ENCODE peak calls at places on chromosomes 12 and 14, in nine cellular contexts. H is GM23338, W is GM12878, A is spleen, G is K562, J is breast epithelium, Z is HL-60, C is Panc1, Y is HCT116. K is an unnamed sample.
A peak's percentile ranks its signal among the peaks of the same experiment; 100 is the strongest.

GRCh38 chr12:12788675-12789368 is 3.4 kb downstream of the APOLD1 start:
- DNase-seq in J (peak; percentile 64), H (peak; percentile 90), W (no peak), G (peak; percentile 48), Y (peak; percentile 78), A (no peak), C (no peak), Z (peak; percentile 78), K (peak; percentile 67)

GRCh38 chr14:90061849-90062794 is at the start of gene KCNK13:
- DNase-seq in H (peak; percentile 72), Y (no peak), C (no peak), A (no peak), J (no peak), W (no peak), G (no peak), Z (no peak), K (no peak)

GRCh38 chr12:120689397-120690082 is 2.6 kb downstream of the MLEC start:
- DNase-seq in Y (no peak), A (no peak), W (no peak), G (no peak), J (no peak), Z (no peak), H (peak; percentile 69), C (no peak), K (no peak)

GRCh38 chr14:95818581-95818980 is 58.1 kb upstream of the TUNAR start:
- DNase-seq in C (no peak), W (no peak), Y (no peak), H (no peak), A (no peak), J (no peak), Z (no peak), G (no peak), K (no peak)

GRCh38 chr12:22287056-22287455 is 47.5 kb downstream of the ST8SIA1 start:
- DNase-seq in C (no peak), G (no peak), H (no peak), Y (no peak), A (no peak), Z (no peak), J (no peak), W (no peak), K (no peak)

GRCh38 chr14:81931828-81932227 is 398.2 kb upstream of the SEL1L start:
- DNase-seq in J (no peak), Z (no peak), A (no peak), G (no peak), C (no peak), W (no peak), H (no peak), Y (no peak), K (no peak)

GRCh38 chr14:29738950-29739349 is 188.7 kb downstream of the PRKD1 start:
- DNase-seq in J (no peak), C (no peak), Y (no peak), A (no peak), Z (no peak), H (peak; percentile 27), W (no peak), G (no peak), K (no peak)

GRCh38 chr12:54397157-54397556 is 12.6 kb upstream of the ZNF385A start:
- DNase-seq in A (no peak), W (no peak), H (no peak), G (no peak), Y (no peak), Z (no peak), J (no peak), C (no peak), K (no peak)

GRCh38 chr14:73500360-73500759 is 9.6 kb downstream of the RIOX1 start:
- DNase-seq in H (no peak), G (no peak), C (no peak), A (no peak), W (no peak), Z (no peak), Y (peak; percentile 6), J (no peak), K (no peak)

GRCh38 chr12:114025935-114026334 is 59.8 kb upstream of the RBM19 start:
- DNase-seq in Z (no peak), W (no peak), Y (no peak), G (no peak), J (no peak), C (no peak), H (no peak), A (no peak), K (no peak)

GRCh38 chr12:121812921-121813896 is 9.4 kb downstream of the SETD1B start:
- DNase-seq in C (no peak), Z (peak; percentile 72), G (peak; percentile 37), W (no peak), Y (no peak), A (peak; percentile 78), J (no peak), H (no peak), K (no peak)

GRCh38 chr12:121813951-121814350 is 10.1 kb downstream of the SETD1B start:
- DNase-seq in Y (no peak), W (no peak), G (no peak), C (no peak), Z (no peak), H (no peak), J (no peak), A (peak; percentile 72), K (no peak)

GRCh38 chr12:121811434-121812319 is 7.9 kb downstream of the SETD1B start:
- DNase-seq in Y (no peak), W (no peak), J (no peak), G (peak; percentile 81), C (no peak), Z (peak; percentile 86), H (peak; percentile 92), A (peak; percentile 94), K (no peak)

GRCh38 chr12:121810833-121811433 is 7.1 kb downstream of the SETD1B start:
- DNase-seq in W (no peak), H (no peak), Z (peak; percentile 65), C (no peak), J (no peak), Y (no peak), G (no peak), A (no peak), K (no peak)

GRCh38 chr12:121812320-121812871 is 8.6 kb downstream of the SETD1B start:
- DNase-seq in A (peak; percentile 90), Y (no peak), Z (peak; percentile 73), H (peak; percentile 89), C (no peak), J (peak; percentile 81), G (peak; percentile 91), W (no peak), K (no peak)
- H3K27ac ChIP-seq in A (peak overlapping the region; percentile 60), Y (peak overlapping the region; percentile 53), Z (peak overlapping the region; percentile 80), H (peak overlapping the region; percentile 94), C (peak overlapping the region; percentile 76), J (peak overlapping the region; percentile 59), G (peak overlapping the region; percentile 18), W (no peak overlapping the region), K (no peak overlapping the region)

DNA sequence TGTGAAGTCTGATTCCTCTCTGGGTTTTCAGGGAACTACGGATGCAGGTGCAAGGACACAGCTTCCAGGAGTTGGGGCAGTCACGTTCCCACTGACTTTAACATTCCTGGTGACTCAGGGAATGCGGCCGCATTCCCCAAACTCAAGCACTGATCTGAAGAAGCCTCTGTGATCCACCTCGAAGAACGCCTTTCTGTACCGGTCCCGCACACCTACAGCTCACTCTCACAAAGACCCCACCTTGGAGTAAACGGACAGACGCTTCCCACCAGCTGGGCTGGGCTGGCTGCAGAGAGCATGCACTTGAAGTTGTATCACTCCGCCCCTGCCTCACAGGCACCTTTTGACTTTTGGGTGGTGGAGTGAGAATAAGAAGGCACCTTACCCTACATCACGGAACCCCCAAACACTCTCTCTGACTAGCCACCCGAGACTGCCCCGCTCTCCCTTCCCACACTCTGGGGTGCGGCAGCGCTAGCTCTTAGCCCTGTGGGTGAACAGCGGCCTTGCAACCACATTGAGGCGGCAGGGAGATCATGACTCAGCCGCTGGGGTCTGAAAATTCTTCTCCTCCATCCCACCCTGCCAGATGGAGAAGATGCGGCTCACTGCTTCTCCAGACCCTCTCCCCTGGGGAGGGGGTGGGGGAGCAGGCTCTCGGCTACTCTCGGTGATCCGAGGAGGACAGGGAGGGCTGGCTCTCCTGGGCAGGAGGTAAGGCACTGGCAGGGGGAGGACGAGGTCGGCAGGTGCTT is 23.7 kb upstream of the HDAC7 start:
- DNase-seq in Y (no peak), H (peak; percentile 63), Z (no peak), W (no peak), J (no peak), C (no peak), A (peak; percentile 58), G (no peak), K (no peak)
- TF ChIP-seq POLR2AphosphoS5 in Y (no peak), H (no peak), Z (no peak), W (no peak), J (no peak), C (no peak), A (no peak), G (no peak), K (no peak)

DNA sequence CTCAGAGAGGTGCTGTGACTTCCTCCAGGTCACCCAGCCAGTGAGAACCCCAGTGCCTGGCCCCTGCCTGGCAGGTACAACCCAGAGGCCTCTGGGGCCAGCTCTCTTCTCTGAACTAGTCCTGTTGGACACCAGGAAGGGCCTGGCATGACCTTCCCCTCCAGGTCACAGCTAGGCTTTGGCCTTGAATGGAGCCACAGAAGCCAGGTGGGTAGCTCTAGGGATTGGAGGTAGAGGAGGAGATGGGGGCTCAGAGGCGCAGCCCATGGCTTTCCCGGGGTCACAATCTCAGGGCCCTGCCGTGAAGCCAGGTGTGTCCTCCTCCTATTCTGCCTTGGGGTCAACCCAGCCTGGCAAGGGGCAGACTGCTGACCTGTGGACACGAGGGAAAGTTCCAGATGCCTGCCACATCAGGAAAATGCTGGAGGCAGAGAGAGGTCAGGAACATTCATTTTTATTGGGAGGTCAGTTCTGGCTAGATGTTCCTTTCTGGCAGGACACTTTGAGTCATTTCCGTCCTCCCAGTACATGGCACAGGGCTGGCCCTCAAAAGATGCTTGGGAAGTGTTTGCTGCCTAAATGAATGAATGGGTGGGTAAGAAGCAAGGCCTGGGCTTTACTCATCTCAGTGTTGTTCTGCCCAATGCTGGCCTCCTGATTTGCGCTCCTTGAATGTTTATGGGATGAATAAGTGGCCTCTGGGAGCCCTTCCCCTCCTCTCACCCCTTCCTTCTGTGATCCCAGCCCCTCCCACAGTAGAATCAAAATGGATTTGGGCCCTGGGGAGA is 25.4 kb downstream of the FAM222A start:
- DNase-seq in G (no peak), Y (no peak), H (no peak), W (no peak), C (no peak), A (peak; percentile 71), J (peak; percentile 24), Z (no peak), K (no peak)
- H3K27ac ChIP-seq in G (no peak overlapping the region), Y (no peak overlapping the region), H (no peak overlapping the region), W (no peak overlapping the region), C (no peak overlapping the region), A (peak overlapping the region; percentile 58), J (no peak overlapping the region), Z (no peak overlapping the region), K (no peak overlapping the region)

DNA sequence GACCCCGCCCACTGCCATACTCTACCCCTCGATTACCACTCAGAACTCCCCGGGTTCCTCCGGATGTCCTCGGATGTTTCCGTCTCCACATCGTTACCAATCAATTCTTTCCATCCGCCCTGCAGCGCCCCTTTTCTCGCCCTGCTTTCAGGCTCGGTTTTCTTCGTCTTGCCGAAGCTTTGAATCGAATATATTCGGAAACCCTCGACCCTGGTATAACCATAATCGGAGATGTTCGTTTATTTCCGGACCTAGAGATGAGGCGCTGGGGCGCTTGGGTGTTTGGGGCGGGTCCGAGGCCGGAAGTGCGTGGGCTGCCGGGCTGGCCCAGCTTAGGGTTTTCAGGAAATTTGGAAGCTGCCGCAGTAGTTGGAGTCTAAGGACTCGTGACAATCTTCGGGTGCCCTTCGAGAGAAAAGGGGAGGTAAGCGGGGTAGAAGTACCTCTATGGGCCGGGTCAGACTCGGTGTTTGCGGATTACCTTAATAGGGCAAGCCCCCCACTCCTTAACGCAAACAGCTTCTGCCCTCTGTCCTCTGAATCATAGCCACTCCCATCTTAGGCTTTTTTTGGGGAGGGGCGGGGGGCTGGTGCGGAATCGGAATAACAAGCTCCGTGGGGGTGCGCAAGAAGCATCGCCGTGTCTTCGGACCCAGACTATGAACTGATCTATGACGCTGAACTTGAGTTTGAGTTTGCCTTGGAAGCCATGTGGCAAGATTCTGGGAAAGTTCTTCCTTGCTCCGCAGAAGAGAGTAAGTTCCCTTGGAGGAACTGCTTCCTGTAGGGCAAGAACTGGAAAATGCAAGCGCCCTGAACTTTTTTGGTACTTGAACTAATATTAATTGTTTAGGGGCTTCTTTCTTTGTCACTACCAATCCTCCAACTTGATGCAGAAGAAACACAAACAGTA is at the start of gene C14orf119:
- DNase-seq in J (peak; percentile 99), W (peak; percentile 99), H (peak; percentile 100), Z (peak; percentile 100), C (peak; percentile 99), G (peak; percentile 92), A (peak; percentile 96), Y (peak; percentile 99), K (peak; percentile 99)
- TF ChIP-seq POLR2AphosphoS5 in J (peak; percentile 61), W (peak; percentile 91), H (peak; percentile 55), Z (peak; percentile 24), C (no peak), G (peak; percentile 83), A (peak; percentile 75), Y (peak; percentile 80), K (peak; percentile 85)

K was measured in SK-N-MC.